ENCODE peak calls at places on chromosomes 13 and 19, in five cellular contexts. K is activated T-cell treated with anti-CD3 and anti-CD28 coated beads, Interleukin-2, amount 50 U/mL, for 4 hours; L is GM23338; Q is upper lobe of right lung; H is activated CD8-positive, alpha-beta memory T cell treated with anti-CD3 and anti-CD28 coated beads, Interleukin-2, amount 10 ng/mL, durations not matched to agents 7 days and 5 days. X is an unnamed sample.

GRCh38 chr13:75250526-75251183 is 231.3 kb downstream of the TBC1D4 start:
- ATAC-seq in K (no peak), L (no peak), Q (no peak), H (no peak), X (no peak)

GRCh38 chr19:18333680-18334079 is 6.7 kb upstream of the PGPEP1 start:
- ATAC-seq in K (no peak), L (no peak), Q (no peak), H (no peak), X (no peak)

GRCh38 chr13:73036566-73036965 is 22.2 kb upstream of the KLF5 start:
- ATAC-seq in K (no peak), L (no peak), Q (no peak), H (no peak), X (no peak)

GRCh38 chr19:49746206-49746958 is 16.7 kb downstream of the TSKS start:
- ATAC-seq in K (peak), L (peak), Q (peak), H (peak), X (peak)

GRCh38 chr19:4455742-4456565 is 1.6 kb downstream of the UBXN6 start:
- ATAC-seq in K (no peak), L (no peak), Q (peak), H (no peak), X (no peak)

GRCh38 chr19:2026770-2027169 is 11.3 kb upstream of the BTBD2 start:
- ATAC-seq in K (no peak), L (no peak), Q (no peak), H (no peak), X (no peak)

GRCh38 chr19:2511570-2511969 is 35.6 kb downstream of the GADD45B start:
- ATAC-seq in K (no peak), L (peak), Q (no peak), H (no peak), X (no peak)

GRCh38 chr13:112928958-112929777 is 39.8 kb upstream of the MCF2L start:
- ATAC-seq in K (no peak), L (no peak), Q (peak), H (peak), X (no peak)

GRCh38 chr13:36282818-36283432 is 14.7 kb downstream of the CCDC169 start:
- ATAC-seq in K (no peak), L (peak), Q (peak), H (no peak), X (no peak)

GRCh38 chr19:3513198-3514140 is 7.4 kb downstream of the FZR1 start:
- ATAC-seq in K (no peak), L (peak), Q (no peak), H (no peak), X (no peak)

GRCh38 chr13:79282508-79282907 is 123.5 kb downstream of the RBM26 start:
- ATAC-seq in K (no peak), L (no peak), Q (no peak), H (no peak), X (no peak)

GRCh38 chr19:41577833-41578232 is 1.9 kb downstream of the CEACAM21 start:
- ATAC-seq in K (no peak), L (no peak), Q (no peak), H (no peak), X (no peak)

GRCh38 chr13:31947105-31947504 is 84.5 kb upstream of the FRY start:
- ATAC-seq in K (no peak), L (peak), Q (no peak), H (no peak), X (no peak)

GRCh38 chr19:47330466-47330869 is 1.5 kb upstream of the C5AR2 start:
- ATAC-seq in K (no peak), L (no peak), Q (peak), H (no peak), X (no peak)

GRCh38 chr19:47377801-47378200 is 28.7 kb downstream of the DHX34 start:
- ATAC-seq in K (no peak), L (no peak), Q (no peak), H (no peak), X (no peak)

GRCh38 chr19:33559996-33560395 is 38.4 kb upstream of the PEPD start:
- ATAC-seq in K (no peak), L (no peak), Q (no peak), H (no peak), X (no peak)

GRCh38 chr13:20711301-20712044 is 8.0 kb downstream of the IL17D start:
- ATAC-seq in K (no peak), L (peak), Q (no peak), H (no peak), X (no peak)

GRCh38 chr13:25901460-25902376 is 150.1 kb downstream of the SHISA2 start:
- ATAC-seq in K (peak), L (no peak), Q (peak), H (peak), X (peak)

GRCh38 chr13:53250272-53250875 is 221.8 kb downstream of the OLFM4 start:
- ATAC-seq in K (peak), L (peak), Q (peak), H (peak), X (no peak)

GRCh38 chr13:102877285-102877684 is 31.5 kb downstream of the ERCC5 start:
- ATAC-seq in K (no peak), L (no peak), Q (peak), H (no peak), X (no peak)

GRCh38 chr19:2113436-2114211 is 16.9 kb downstream of the IZUMO4 start:
- ATAC-seq in K (no peak), L (no peak), Q (no peak), H (no peak), X (no peak)

GRCh38 chr13:41130356-41130755 is 2.2 kb downstream of the KBTBD6 start:
- ATAC-seq in K (no peak), L (no peak), Q (no peak), H (no peak), X (peak)

GRCh38 chr13:32940601-32941000 is 75.6 kb upstream of the KL start:
- ATAC-seq in K (no peak), L (no peak), Q (peak), H (no peak), X (no peak)

GRCh38 chr13:51423766-51424165 is 29.1 kb downstream of the INTS6 start:
- ATAC-seq in K (no peak), L (no peak), Q (no peak), H (no peak), X (no peak)

GRCh38 chr13:45339867-45340266 is 1.1 kb downstream of the TPT1 start:
- ATAC-seq in K (peak), L (no peak), Q (no peak), H (no peak), X (peak)

GRCh38 chr13:38361551-38362262 is 12.1 kb downstream of the UFM1 start:
- ATAC-seq in K (no peak), L (no peak), Q (no peak), H (no peak), X (no peak)

GRCh38 chr19:2798733-2799132 is 13.4 kb downstream of the THOP1 start:
- ATAC-seq in K (no peak), L (no peak), Q (no peak), H (no peak), X (no peak)

GRCh38 chr19:1871630-1872029 is 8.3 kb upstream of the KLF16 start:
- ATAC-seq in K (no peak), L (no peak), Q (no peak), H (no peak), X (no peak)

GRCh38 chr13:93752506-93752905 is 525.9 kb downstream of the GPC6 start:
- ATAC-seq in K (no peak), L (no peak), Q (no peak), H (no peak), X (no peak)

GRCh38 chr19:13436352-13436751 is 69.9 kb downstream of the CACNA1A start:
- ATAC-seq in K (no peak), L (no peak), Q (no peak), H (no peak), X (no peak)

GRCh38 chr13:75418997-75419396 is 63.0 kb downstream of the TBC1D4 start:
- ATAC-seq in K (no peak), L (no peak), Q (peak), H (no peak), X (no peak)

GRCh38 chr19:6590458-6591319 is at the start of gene CD70:
- ATAC-seq in K (peak), L (peak), Q (peak), H (peak), X (peak)

GRCh38 chr19:28532765-28533341 is 680.1 kb downstream of the UQCRFS1 start:
- ATAC-seq in K (no peak), L (no peak), Q (no peak), H (no peak), X (no peak)

GRCh38 chr19:2648099-2648498 is 54.4 kb downstream of the GNG7 start:
- ATAC-seq in K (no peak), L (no peak), Q (no peak), H (no peak), X (no peak)

GRCh38 chr13:43305416-43305815 is 282.0 kb downstream of the DNAJC15 start:
- ATAC-seq in K (no peak), L (no peak), Q (no peak), H (no peak), X (no peak)

GRCh38 chr19:44992336-44993163 is 8.7 kb upstream of the RELB start:
- ATAC-seq in K (no peak), L (no peak), Q (no peak), H (no peak), X (no peak)

GRCh38 chr19:49949735-49950589 is 11.0 kb downstream of the SIGLEC11 start:
- ATAC-seq in K (no peak), L (no peak), Q (no peak), H (no peak), X (no peak)

X was measured in activated CD4-positive, CD25-positive, alpha-beta regulatory T cell treated with anti-CD3 and anti-CD28 coated beads, Interleukin-2, amount 50 U/mL, for 24 hours.